ENCODE peak calls at places on chromosomes 12 and 14, in eight cellular contexts. H, T, Z, B, Y, E, M and K are unnamed samples.

GRCh38 chr14:32950584-32950983 is 11.9 kb downstream of the NPAS3 start:
- DNase-seq in B (no peak), T (no peak), H (no peak), Z (no peak), M (no peak), Y (no peak), E (no peak), K (no peak)

GRCh38 chr14:58637391-58638230 is at the start of gene DACT1:
- DNase-seq in H (no peak), Y (no peak), M (peak), B (peak), E (peak), T (peak), Z (peak), K (peak)

GRCh38 chr12:65899289-65899688 is 75.0 kb downstream of the HMGA2 start:
- DNase-seq in H (no peak), M (no peak), B (no peak), T (no peak), Z (no peak), Y (no peak), E (no peak), K (no peak)

GRCh38 chr12:106010746-106011145 is 128.0 kb downstream of the NUAK1 start:
- DNase-seq in Y (no peak), M (no peak), T (no peak), E (no peak), Z (no peak), B (no peak), H (peak), K (no peak)

GRCh38 chr14:64830961-64831360 is 48.7 kb downstream of the SPTB start:
- DNase-seq in B (no peak), H (no peak), T (no peak), Z (no peak), E (no peak), M (no peak), Y (no peak), K (no peak)

GRCh38 chr12:110372056-110372425 is 31.5 kb downstream of the ANAPC7 start:
- DNase-seq in B (no peak), M (no peak), T (no peak), E (no peak), Y (no peak), Z (no peak), H (no peak), K (no peak)

GRCh38 chr12:56728139-56728861 is 3.2 kb upstream of the NACA start:
- DNase-seq in Y (no peak), E (no peak), M (no peak), T (no peak), B (no peak), H (no peak), Z (no peak), K (no peak)

GRCh38 chr14:32327255-32327961 is 1.7 kb upstream of the AKAP6 start:
- DNase-seq in M (no peak), H (no peak), Y (no peak), B (no peak), E (no peak), T (no peak), Z (no peak), K (no peak)

GRCh38 chr12:53695148-53696138 is 19.6 kb upstream of the ATP5MC2 start:
- DNase-seq in E (peak), B (no peak), H (no peak), Z (no peak), T (no peak), M (peak), Y (peak), K (no peak)

GRCh38 chr14:93536945-93537344 is 106.2 kb downstream of the UNC79 start:
- DNase-seq in B (no peak), M (no peak), T (no peak), E (no peak), Y (no peak), H (no peak), Z (no peak), K (no peak)

GRCh38 chr12:107436836-107437235 is 248.8 kb upstream of the PWP1 start:
- DNase-seq in B (no peak), E (no peak), Z (no peak), H (no peak), Y (no peak), T (no peak), M (no peak), K (no peak)

GRCh38 chr12:91774471-91774921 is 371.1 kb downstream of the BTG1 start:
- DNase-seq in M (no peak), T (no peak), B (no peak), Z (peak), H (peak), E (no peak), Y (no peak), K (no peak)

GRCh38 chr12:7190268-7191055 is 976 bp downstream of the PEX5 start:
- DNase-seq in H (no peak), Z (no peak), T (peak), E (peak), M (no peak), B (no peak), Y (no peak), K (peak)

GRCh38 chr12:51036165-51036765 is 10.1 kb upstream of the SLC11A2 start:
- DNase-seq in T (no peak), Z (no peak), Y (no peak), H (no peak), B (peak), M (no peak), E (no peak), K (no peak)

GRCh38 chr14:69152944-69153847 is at the start of gene DCAF5:
- DNase-seq in M (peak), Z (peak), Y (peak), H (peak), T (peak), E (peak), B (peak), K (peak)